ENCODE peak calls at places on chromosomes 11 and 22, in five cellular contexts. One of them, this sample, is unnamed.

GRCh38 chr11:21771097-21771496 is 421.8 kb upstream of the ANO5 start:
- DNase-seq in A549: no peak
- DNase-seq in HepG2: no peak
- DNase-seq in WTC11: no peak
- DNase-seq in GM12878: no peak
- DNase-seq in this sample: no peak

GRCh38 chr11:61580292-61580888 is 486 bp downstream of the SYT7 start:
- DNase-seq in GM12878: no peak
- DNase-seq in A549: no peak
- DNase-seq in WTC11: peak
- DNase-seq in HepG2: no peak
- DNase-seq in this sample: no peak

GRCh38 chr11:12402691-12403120 is 25.3 kb downstream of the PARVA start:
- DNase-seq in WTC11: no peak
- DNase-seq in GM12878: no peak
- DNase-seq in HepG2: no peak
- DNase-seq in A549: no peak
- DNase-seq in this sample: no peak

GRCh38 chr11:121672630-121673487 is 220.1 kb upstream of the SORL1-AS1 start:
- DNase-seq in WTC11: no peak
- DNase-seq in A549: no peak
- DNase-seq in GM12878: no peak
- DNase-seq in HepG2: no peak
- DNase-seq in this sample: no peak

GRCh38 chr11:32918427-32918826 is 25.8 kb downstream of the QSER1 start:
- DNase-seq in GM12878: no peak
- DNase-seq in HepG2: no peak
- DNase-seq in WTC11: no peak
- DNase-seq in A549: no peak
- DNase-seq in this sample: no peak

GRCh38 chr22:35313311-35314121 is 13.8 kb downstream of the TOM1 start:
- DNase-seq in A549: peak
- DNase-seq in WTC11: no peak
- DNase-seq in HepG2: peak
- DNase-seq in GM12878: no peak
- DNase-seq in this sample: peak

GRCh38 chr11:2942872-2943710 is 13.9 kb upstream of the PHLDA2 start:
- DNase-seq in HepG2: no peak
- DNase-seq in A549: no peak
- DNase-seq in GM12878: no peak
- DNase-seq in WTC11: no peak
- DNase-seq in this sample: no peak

GRCh38 chr11:13440100-13440855 is 22.7 kb downstream of the BTBD10 start:
- DNase-seq in A549: peak
- DNase-seq in WTC11: no peak
- DNase-seq in GM12878: no peak
- DNase-seq in HepG2: no peak
- DNase-seq in this sample: no peak

GRCh38 chr11:48005878-48006277 is 25.5 kb downstream of the PTPRJ start:
- DNase-seq in WTC11: peak
- DNase-seq in HepG2: no peak
- DNase-seq in GM12878: no peak
- DNase-seq in A549: no peak
- DNase-seq in this sample: no peak

GRCh38 chr11:92269841-92270240 is 45.2 kb downstream of the FAT3 start:
- DNase-seq in HepG2: no peak
- DNase-seq in A549: no peak
- DNase-seq in GM12878: no peak
- DNase-seq in WTC11: no peak
- DNase-seq in this sample: no peak

GRCh38 chr11:1948389-1948788 is 1.3 kb downstream of the MRPL23 start:
- DNase-seq in GM12878: no peak
- DNase-seq in HepG2: no peak
- DNase-seq in A549: no peak
- DNase-seq in WTC11: no peak
- DNase-seq in this sample: no peak

GRCh38 chr11:2949920-2950319 is 20.7 kb upstream of the PHLDA2 start:
- DNase-seq in GM12878: no peak
- DNase-seq in A549: no peak
- DNase-seq in WTC11: no peak
- DNase-seq in HepG2: no peak
- DNase-seq in this sample: no peak

GRCh38 chr11:32830413-32830738 is 649 bp downstream of the PRRG4 start:
- DNase-seq in A549: peak
- DNase-seq in GM12878: no peak
- DNase-seq in WTC11: no peak
- DNase-seq in HepG2: peak
- DNase-seq in this sample: no peak

GRCh38 chr11:65941720-65942310 is 3.5 kb upstream of the TSGA10IP start:
- DNase-seq in HepG2: no peak
- DNase-seq in GM12878: no peak
- DNase-seq in WTC11: no peak
- DNase-seq in A549: no peak
- DNase-seq in this sample: no peak

GRCh38 chr11:199782-200181 is 6.9 kb downstream of the SCGB1C1 start:
- DNase-seq in A549: no peak
- DNase-seq in HepG2: no peak
- DNase-seq in WTC11: no peak
- DNase-seq in GM12878: no peak
- DNase-seq in this sample: no peak

GRCh38 chr11:96188625-96189006 is 154.4 kb downstream of the MAML2 start:
- DNase-seq in WTC11: no peak
- DNase-seq in A549: no peak
- DNase-seq in HepG2: peak
- DNase-seq in GM12878: peak
- DNase-seq in this sample: peak

GRCh38 chr11:85628771-85629341 is 463 bp downstream of the TMEM126B start:
- DNase-seq in HepG2: peak
- DNase-seq in WTC11: no peak
- DNase-seq in A549: no peak
- DNase-seq in GM12878: no peak
- DNase-seq in this sample: no peak

GRCh38 chr11:64545605-64546004 is 45.4 kb upstream of the SLC22A12 start:
- DNase-seq in HepG2: no peak
- DNase-seq in GM12878: no peak
- DNase-seq in WTC11: no peak
- DNase-seq in A549: peak
- DNase-seq in this sample: no peak

GRCh38 chr11:64353101-64353738 is 5.7 kb upstream of the RPS6KA4 start:
- DNase-seq in HepG2: no peak
- DNase-seq in WTC11: no peak
- DNase-seq in GM12878: no peak
- DNase-seq in A549: no peak
- DNase-seq in this sample: no peak

GRCh38 chr22:50260801-50261614 is 475 bp downstream of the MAPK12 start:
- DNase-seq in WTC11: peak
- DNase-seq in A549: peak
- DNase-seq in GM12878: no peak
- DNase-seq in HepG2: no peak
- DNase-seq in this sample: peak

GRCh38 chr11:57459112-57460016 is 964 bp upstream of the RTN4RL2 start:
- DNase-seq in HepG2: no peak
- DNase-seq in WTC11: peak
- DNase-seq in A549: peak
- DNase-seq in GM12878: no peak
- DNase-seq in this sample: peak

GRCh38 chr22:30260682-30261081 is 6.0 kb downstream of the OSM start:
- DNase-seq in A549: no peak
- DNase-seq in WTC11: no peak
- DNase-seq in HepG2: no peak
- DNase-seq in GM12878: no peak
- DNase-seq in this sample: no peak

GRCh38 chr22:30262917-30263741 is 3.5 kb downstream of the OSM start:
- DNase-seq in WTC11: peak
- DNase-seq in A549: peak
- DNase-seq in GM12878: no peak
- DNase-seq in HepG2: peak
- DNase-seq in this sample: peak

GRCh38 chr22:30262112-30262511 is 4.5 kb downstream of the OSM start:
- DNase-seq in A549: no peak
- DNase-seq in GM12878: no peak
- DNase-seq in WTC11: no peak
- DNase-seq in HepG2: no peak
- DNase-seq in this sample: no peak

GRCh38 chr22:30261134-30261533 is 5.5 kb downstream of the OSM start:
- DNase-seq in HepG2: peak
- DNase-seq in WTC11: no peak
- DNase-seq in A549: peak
- DNase-seq in GM12878: no peak
- DNase-seq in this sample: no peak

DNA sequence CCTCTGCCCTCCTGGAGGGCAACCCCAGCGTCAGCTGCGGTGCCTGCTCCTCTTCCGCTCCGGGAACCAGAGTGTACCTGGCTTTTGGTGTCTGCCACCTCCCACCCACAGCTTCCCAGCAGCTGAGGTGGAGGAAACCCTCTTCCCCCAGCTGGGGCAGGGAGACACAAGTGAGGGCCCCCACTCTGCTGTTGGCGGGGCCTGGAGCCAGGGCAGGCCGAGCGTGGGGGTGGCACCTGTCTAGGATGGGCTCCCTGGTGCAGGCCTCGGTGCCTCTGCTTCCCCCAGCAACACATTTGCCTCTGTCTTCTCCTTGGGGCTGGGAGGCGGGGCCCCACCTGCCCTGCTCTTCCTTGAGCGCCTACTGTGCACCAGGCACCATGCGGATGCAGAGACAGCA is 6.4 kb downstream of the OSM start:
- DNase-seq in HepG2: no peak
- DNase-seq in A549: no peak
- DNase-seq in GM12878: no peak
- DNase-seq in WTC11: no peak
- DNase-seq in this sample: no peak
- TF ChIP-seq ESRRA in HepG2: no peak
- TF ChIP-seq ESRRA in A549: no peak
- TF ChIP-seq ESRRA in GM12878: no peak
- TF ChIP-seq ESRRA in WTC11: no peak
- TF ChIP-seq ESRRA in this sample: no peak

GRCh38 chr22:46464701-46465347 is 72.6 kb downstream of the CELSR1 start:
- DNase-seq in A549: no peak
- DNase-seq in WTC11: no peak
- DNase-seq in GM12878: no peak
- DNase-seq in HepG2: no peak
- DNase-seq in this sample: no peak

GRCh38 chr22:46461566-46462180 is 75.7 kb downstream of the CELSR1 start:
- DNase-seq in HepG2: no peak
- DNase-seq in GM12878: no peak
- DNase-seq in A549: no peak
- DNase-seq in WTC11: no peak
- DNase-seq in this sample: no peak

GRCh38 chr22:46464296-46464695 is 73.1 kb downstream of the CELSR1 start:
- DNase-seq in HepG2: no peak
- DNase-seq in WTC11: no peak
- DNase-seq in GM12878: no peak
- DNase-seq in A549: no peak
- DNase-seq in this sample: no peak

GRCh38 chr22:46463435-46464227 is 73.8 kb downstream of the CELSR1 start:
- DNase-seq in GM12878: no peak
- DNase-seq in WTC11: no peak
- DNase-seq in HepG2: no peak
- DNase-seq in A549: no peak
- DNase-seq in this sample: no peak

DNA sequence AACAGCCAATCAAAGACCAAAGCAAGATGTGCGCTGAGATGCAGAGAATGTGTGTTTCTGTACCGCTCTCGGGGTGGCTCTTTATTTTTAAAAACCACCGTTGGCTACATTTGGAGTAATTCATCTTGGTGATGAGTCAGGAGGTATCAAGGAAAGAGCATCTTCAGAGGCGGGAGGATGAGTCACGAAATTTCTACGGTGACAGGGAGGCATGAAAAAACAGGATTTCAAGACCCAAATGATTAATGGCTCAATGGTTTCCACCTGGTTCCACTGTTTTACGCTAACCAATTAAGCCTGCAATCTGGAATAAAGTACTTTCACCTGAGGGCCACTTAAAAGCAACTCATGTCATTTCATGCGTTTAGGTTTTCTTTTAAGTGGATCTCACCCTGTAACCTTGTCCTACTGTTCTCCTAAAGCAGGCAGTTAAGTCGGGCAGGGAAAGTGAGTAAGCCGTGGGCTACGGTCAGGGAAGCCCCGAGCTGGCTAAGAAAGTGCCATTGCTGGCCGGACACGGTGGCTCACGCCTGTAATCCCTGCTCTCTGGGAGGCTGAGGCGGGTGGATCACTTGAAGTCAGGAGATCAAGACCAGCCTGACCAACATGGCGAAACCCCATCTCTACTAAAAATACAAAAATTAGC is 74.6 kb downstream of the CELSR1 start:
- DNase-seq in A549: peak
- DNase-seq in WTC11: no peak
- DNase-seq in HepG2: no peak
- DNase-seq in GM12878: no peak
- DNase-seq in this sample: peak
- TF ChIP-seq ESRRA in A549: no peak
- TF ChIP-seq ESRRA in WTC11: no peak
- TF ChIP-seq ESRRA in HepG2: no peak
- TF ChIP-seq ESRRA in GM12878: no peak
- TF ChIP-seq ESRRA in this sample: no peak

GRCh38 chr11:125588505-125588904 is 4.1 kb upstream of the STT3A start:
- DNase-seq in WTC11: no peak
- DNase-seq in A549: no peak
- DNase-seq in HepG2: no peak
- DNase-seq in GM12878: no peak
- DNase-seq in this sample: peak
- TF ChIP-seq ESRRA in WTC11: no peak
- TF ChIP-seq ESRRA in A549: no peak
- TF ChIP-seq ESRRA in HepG2: no peak
- TF ChIP-seq ESRRA in GM12878: no peak
- TF ChIP-seq ESRRA in this sample: no peak

DNA sequence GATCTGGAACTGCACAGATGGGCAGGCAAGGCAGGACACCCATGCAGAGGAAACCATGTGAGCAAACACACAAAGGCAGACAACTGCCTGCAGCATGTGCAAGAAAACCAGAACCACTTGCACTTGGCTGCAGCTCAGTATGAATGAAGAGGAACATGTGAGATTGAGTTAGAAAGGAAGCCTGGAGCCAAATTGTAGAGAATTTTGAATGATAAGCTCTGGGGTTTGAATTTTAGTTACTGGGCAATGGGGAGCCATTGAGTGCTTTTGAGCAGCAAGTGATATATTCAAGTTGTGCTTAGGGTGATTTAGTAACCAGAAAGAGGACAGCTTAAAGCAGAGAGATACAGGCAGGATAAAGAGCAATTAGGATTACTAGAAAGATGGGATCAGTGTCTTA is 583.3 kb downstream of the SOX6 start:
- DNase-seq in GM12878: no peak
- DNase-seq in A549: no peak
- DNase-seq in WTC11: no peak
- DNase-seq in HepG2: no peak
- DNase-seq in this sample: no peak
- TF ChIP-seq ESRRA in GM12878: no peak
- TF ChIP-seq ESRRA in A549: no peak
- TF ChIP-seq ESRRA in WTC11: no peak
- TF ChIP-seq ESRRA in HepG2: no peak
- TF ChIP-seq ESRRA in this sample: no peak

This sample was measured in K562.